ENCODE peak calls at places on chromosomes 16 and 17, in five cellular contexts. A is spleen, P is tibial nerve, B is lung, C is fibroblast of mammary gland. H is an unnamed sample.
A peak's percentile ranks its signal among the peaks of the same experiment; 100 is the strongest.

GRCh38 chr16:64933890-64934289 is 188.0 kb downstream of the CDH11 start:
- DNase-seq in P (no peak), B (no peak), C (peak; percentile 30), A (no peak), H (no peak)

GRCh38 chr17:4738136-4739121 is 1.2 kb upstream of the ZMYND15 start:
- DNase-seq in P (no peak), B (peak; percentile 57), C (no peak), A (peak; percentile 79), H (peak; percentile 21)

GRCh38 chr17:79836952-79837887 is 2.0 kb downstream of the CBX4 start:
- DNase-seq in A (peak; percentile 93), C (peak; percentile 64), B (peak; percentile 92), P (no peak), H (no peak)

GRCh38 chr17:43803758-43804157 is 23.5 kb downstream of the CFAP97D1 start:
- DNase-seq in A (no peak), P (no peak), B (no peak), C (no peak), H (no peak)

GRCh38 chr16:88920618-88921602 is 54.5 kb upstream of the PABPN1L start:
- DNase-seq in C (peak; percentile 73), A (peak; percentile 92), P (peak; percentile 52), B (peak; percentile 62), H (no peak)

GRCh38 chr16:31488630-31489564 is 6.0 kb downstream of the SLC5A2 start:
- DNase-seq in A (peak; percentile 82), C (no peak), B (no peak), P (no peak), H (no peak)

GRCh38 chr17:17165666-17166308 is 40.3 kb downstream of the PLD6 start:
- DNase-seq in P (no peak), B (no peak), C (no peak), A (no peak), H (no peak)

GRCh38 chr16:75027520-75028300 is 28.9 kb downstream of the ZNRF1 start:
- DNase-seq in B (no peak), P (no peak), C (no peak), A (no peak), H (no peak)

GRCh38 chr17:39485555-39485954 is 24.3 kb downstream of the CDK12 start:
- DNase-seq in B (no peak), C (peak; percentile 91), P (no peak), A (no peak), H (peak; percentile 73)

GRCh38 chr17:75864448-75864871 is 9.3 kb upstream of the WBP2 start:
- DNase-seq in C (peak; percentile 63), B (peak; percentile 69), P (peak; percentile 56), A (peak; percentile 76), H (no peak)

GRCh38 chr16:15509593-15510520 is 75.5 kb downstream of the BMERB1 start:
- DNase-seq in A (no peak), B (no peak), C (peak; percentile 49), P (no peak), H (no peak)

GRCh38 chr16:86959182-86959651 is 358.0 kb downstream of the C16orf95 start:
- DNase-seq in P (no peak), A (no peak), B (no peak), C (no peak), H (no peak)
- TF ChIP-seq CTCF in P (no peak), A (no peak), B (no peak), C (no peak), H (no peak)

DNA sequence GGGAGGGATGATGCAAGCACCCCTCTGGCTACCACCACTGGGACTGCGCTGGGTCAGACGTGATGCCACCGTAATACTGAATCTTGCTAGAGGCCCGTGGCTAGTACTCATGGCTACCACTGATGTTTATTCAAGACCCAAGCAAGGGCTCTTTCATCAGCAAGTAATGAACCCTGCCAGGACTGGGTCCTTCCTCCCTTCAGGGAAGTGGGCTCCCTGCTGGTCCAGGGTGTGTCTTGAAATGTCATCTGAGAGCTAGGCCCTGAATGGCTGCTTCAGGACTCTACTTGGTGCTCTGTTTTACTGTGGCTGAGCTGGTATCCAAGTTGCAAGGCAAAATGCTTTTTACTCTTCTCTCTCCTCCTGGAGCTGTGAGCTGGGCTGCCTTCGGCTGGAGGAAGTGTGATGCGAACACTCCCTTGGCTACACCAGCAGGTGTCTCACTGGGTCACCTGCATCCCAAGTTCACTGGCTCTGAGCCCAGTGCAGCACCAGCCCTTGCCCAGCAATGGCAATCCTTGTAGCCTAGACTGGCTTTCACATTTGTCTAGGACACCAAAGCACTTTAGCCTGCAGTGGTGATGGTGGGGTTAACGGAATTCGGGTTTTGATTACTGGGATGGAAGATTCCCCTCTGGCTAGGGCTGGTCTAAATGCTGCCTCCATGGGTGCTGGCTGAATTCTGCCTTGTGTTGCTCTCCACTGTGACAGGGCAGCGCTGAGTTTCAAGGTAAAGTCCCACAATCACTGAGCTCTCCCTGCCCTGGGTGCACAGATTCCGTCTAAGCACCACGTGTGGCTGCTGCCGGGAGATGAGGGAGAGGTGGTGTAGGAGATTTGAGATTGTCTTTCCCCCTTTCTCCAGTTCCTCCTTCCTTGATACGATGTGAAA is 98.6 kb downstream of the USP22 start:
- DNase-seq in A (no peak), P (no peak), C (no peak), B (peak; percentile 58), H (no peak)
- TF ChIP-seq CTCF in A (peak; percentile 6), P (no peak), C (no peak), B (peak; percentile 15), H (peak; percentile 85)

DNA sequence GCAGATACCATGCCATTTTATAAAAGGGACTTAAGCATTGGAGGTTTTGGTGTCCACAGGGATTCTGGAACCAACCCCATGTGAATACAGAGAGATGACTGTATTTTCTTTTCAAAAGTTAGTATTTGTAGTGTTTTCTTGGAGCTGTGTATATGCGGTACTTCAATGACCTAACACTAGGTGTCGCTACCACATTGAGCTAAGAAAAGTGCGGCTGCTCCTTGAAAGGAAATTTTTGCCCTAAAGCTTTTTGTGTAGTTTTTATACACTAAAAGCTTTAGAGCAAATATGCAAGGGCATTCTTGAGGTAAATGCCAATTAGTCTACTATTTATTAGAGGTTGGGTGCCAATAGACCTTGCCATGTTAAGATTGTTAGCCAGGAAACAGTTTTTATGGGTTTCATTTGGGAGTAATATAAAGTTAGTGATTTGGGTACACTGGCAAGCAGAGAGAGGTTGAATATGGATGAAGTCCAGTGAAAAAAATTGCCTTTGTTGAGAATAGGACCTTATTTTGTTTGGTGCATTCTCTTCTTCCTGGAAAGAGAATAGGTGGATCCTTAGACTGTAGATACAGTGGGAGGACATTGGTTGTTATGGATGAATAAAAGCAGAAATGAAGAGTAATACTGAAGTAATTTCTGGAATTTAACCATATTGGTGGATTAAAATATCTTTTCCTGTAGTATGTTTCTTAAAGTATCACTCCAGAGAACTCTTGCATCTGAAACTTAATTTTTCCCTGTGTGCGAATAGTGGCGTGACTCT is 43.3 kb downstream of the BCAS3 start:
- DNase-seq in B (no peak), P (peak; percentile 72), A (no peak), C (peak; percentile 78), H (no peak)
- TF ChIP-seq CTCF in B (peak; percentile 84), P (peak; percentile 85), A (peak; percentile 70), C (peak; percentile 93), H (peak; percentile 70)

GRCh38 chr16:4263504-4264436 is 9.1 kb downstream of the TFAP4 start:
- DNase-seq in P (peak; percentile 85), A (peak; percentile 82), C (peak; percentile 96), B (peak; percentile 54), H (no peak)
- TF ChIP-seq CTCF in P (no peak), A (no peak), C (peak; percentile 2), B (no peak), H (no peak)

DNA sequence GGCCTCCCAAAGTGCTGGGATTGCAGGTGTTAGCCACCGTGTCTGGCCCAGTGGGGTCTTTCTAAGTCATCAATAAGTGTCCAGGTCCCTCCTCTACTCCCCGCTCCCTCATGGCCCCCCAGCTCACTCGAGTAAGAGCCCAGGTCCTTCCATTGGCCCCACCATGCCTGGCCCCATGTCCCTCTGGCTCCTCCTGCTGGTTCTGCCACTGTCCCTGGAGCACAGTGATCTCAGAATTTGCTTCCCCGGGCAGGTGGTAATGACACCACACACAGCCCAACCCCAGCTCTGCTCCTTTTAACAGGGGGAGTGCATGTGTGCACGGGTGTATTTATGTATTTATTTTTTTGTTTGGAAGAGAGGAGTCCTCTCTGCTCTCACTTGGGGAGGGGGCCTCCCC is 19.6 kb downstream of the MGAT5B start:
- DNase-seq in C (no peak), B (no peak), P (no peak), A (no peak), H (no peak)
- TF ChIP-seq CTCF in C (no peak), B (no peak), P (no peak), A (no peak), H (peak; percentile 39)

GRCh38 chr16:87185313-87185712 is 131.9 kb downstream of the C16orf95 start:
- DNase-seq in P (no peak), C (no peak), A (no peak), B (no peak), H (no peak)
- TF ChIP-seq CTCF in P (no peak), C (peak; percentile 3), A (no peak), B (no peak), H (no peak)

DNA sequence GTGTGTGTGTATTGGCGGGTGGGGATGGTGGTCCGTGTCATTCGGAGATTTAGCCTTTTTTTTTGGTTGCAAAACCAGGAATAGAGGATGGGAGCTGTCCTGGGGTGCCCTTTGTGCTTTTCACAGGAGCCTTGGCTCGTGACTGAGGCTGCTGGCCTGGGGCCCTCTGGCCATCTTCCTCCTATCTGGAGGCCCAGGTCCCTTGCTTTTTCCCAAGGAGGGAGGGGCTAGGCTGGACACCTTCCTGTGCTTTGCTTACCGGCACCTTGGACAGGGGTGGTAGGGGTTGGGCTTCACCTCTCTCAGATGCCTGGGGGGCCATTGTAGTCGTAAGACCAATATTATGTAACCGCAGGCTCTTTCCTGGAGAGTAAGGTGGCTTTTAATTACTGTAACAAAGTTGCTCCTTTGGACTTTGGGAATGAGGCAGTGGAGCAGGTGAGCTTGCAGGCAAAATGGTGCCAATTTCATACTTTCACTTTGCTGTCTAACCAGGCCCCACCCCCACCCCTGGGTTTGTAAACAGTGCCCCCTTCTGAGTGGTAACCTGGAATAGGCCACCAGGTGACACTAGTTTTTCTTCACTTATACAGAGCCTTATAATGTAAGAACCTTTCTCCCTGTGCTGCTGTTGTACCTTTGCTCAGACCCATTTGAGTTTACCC is 1.2 kb downstream of the DYNLL2 start:
- DNase-seq in B (peak; percentile 45), A (peak; percentile 77), P (peak; percentile 17), C (peak; percentile 11), H (no peak)
- TF ChIP-seq CTCF in B (no peak), A (no peak), P (no peak), C (no peak), H (no peak)